ENCODE peak calls at places on chromosomes 16 and 17, in eight cellular contexts. H is heart right ventricle; B is NT2/D1; Z is CD4-positive, CD25-positive, alpha-beta regulatory T cell; Y is psoas muscle; J is colonic mucosa; N is naive thymus-derived CD4-positive, alpha-beta T cell; M is uterus. C is an unnamed sample.

GRCh38 chr17:71987634-71988033 is 133.2 kb upstream of the SOX9 start:
- DNase-seq in H (no peak), B (no peak), Z (no peak), Y (no peak), J (no peak), N (no peak), M (no peak), C (peak; percentile 34)

GRCh38 chr16:80346160-80346632 is 194.6 kb upstream of the DYNLRB2 start:
- DNase-seq in H (no peak), B (peak; percentile 23), Z (no peak), Y (no peak), J (no peak), N (no peak), M (no peak), C (no peak)

GRCh38 chr17:29573558-29573870 is 5.0 kb downstream of the TP53I13 start:
- DNase-seq in H (no peak), B (no peak), Z (no peak), Y (no peak), J (no peak), N (no peak), M (no peak), C (peak; percentile 21)

GRCh38 chr17:80227156-80227555 is 6.9 kb downstream of the SLC26A11 start:
- DNase-seq in H (no peak), B (no peak), Z (no peak), Y (peak; percentile 8), J (no peak), N (no peak), M (no peak), C (no peak)

GRCh38 chr17:4631836-4632582 is 9.5 kb downstream of the ALOX15 start:
- DNase-seq in H (no peak), B (peak; percentile 59), Z (no peak), Y (no peak), J (no peak), N (no peak), M (no peak), C (no peak)

GRCh38 chr16:55280622-55281021 is 43.4 kb upstream of the IRX6 start:
- DNase-seq in H (no peak), B (no peak), Z (no peak), Y (no peak), J (no peak), N (no peak), M (no peak), C (no peak)

GRCh38 chr17:17732892-17733670 is 51.8 kb downstream of the RAI1 start:
- DNase-seq in H (no peak), B (no peak), Z (no peak), Y (no peak), J (no peak), N (no peak), M (no peak), C (no peak)

GRCh38 chr16:78973041-78973440 is 627.5 kb downstream of the MAF start:
- DNase-seq in H (no peak), B (no peak), Z (no peak), Y (no peak), J (no peak), N (no peak), M (no peak), C (no peak)

GRCh38 chr16:31880322-31880979 is 6.8 kb downstream of the ZNF267 start:
- DNase-seq in H (peak; percentile 21), B (no peak), Z (no peak), Y (no peak), J (no peak), N (peak; percentile 35), M (no peak), C (no peak)

GRCh38 chr16:81495321-81496234 is 51.0 kb downstream of the CMIP start:
- DNase-seq in H (no peak), B (no peak), Z (no peak), Y (peak; percentile 71), J (peak; percentile 65), N (no peak), M (no peak), C (peak; percentile 86)

GRCh38 chr17:67121317-67121887 is 77.0 kb downstream of the CACNG1 start:
- DNase-seq in H (peak; percentile 13), B (no peak), Z (no peak), Y (no peak), J (no peak), N (no peak), M (no peak), C (no peak)

GRCh38 chr17:64498308-64499203 is 1.7 kb upstream of the POLG2 start:
- DNase-seq in H (no peak), B (no peak), Z (peak; percentile 29), Y (no peak), J (no peak), N (no peak), M (no peak), C (no peak)

GRCh38 chr17:7782237-7782636 is 51.8 kb upstream of the KDM6B start:
- DNase-seq in H (no peak), B (no peak), Z (no peak), Y (no peak), J (no peak), N (no peak), M (no peak), C (no peak)

GRCh38 chr17:65366102-65366844 is 195.2 kb downstream of the AXIN2 start:
- DNase-seq in H (no peak), B (no peak), Z (no peak), Y (no peak), J (no peak), N (no peak), M (no peak), C (no peak)

GRCh38 chr16:68015681-68016080 is at the start of gene DPEP2NB:
- DNase-seq in H (no peak), B (no peak), Z (no peak), Y (no peak), J (no peak), N (no peak), M (no peak), C (no peak)

GRCh38 chr16:1635070-1635469 is 22.9 kb downstream of the CRAMP1 start:
- DNase-seq in H (no peak), B (no peak), Z (no peak), Y (no peak), J (no peak), N (no peak), M (no peak), C (no peak)

GRCh38 chr17:16100737-16101400 is 101.2 kb downstream of the TTC19 start:
- DNase-seq in H (no peak), B (no peak), Z (no peak), Y (no peak), J (no peak), N (no peak), M (no peak), C (no peak)

GRCh38 chr17:7156342-7156940 is 22.7 kb downstream of the ASGR1 start:
- DNase-seq in H (no peak), B (no peak), Z (no peak), Y (no peak), J (no peak), N (no peak), M (no peak), C (no peak)

GRCh38 chr17:11240041-11240801 is 792 bp upstream of the SHISA6 start:
- DNase-seq in H (peak; percentile 13), B (no peak), Z (no peak), Y (peak; percentile 54), J (peak; percentile 22), N (no peak), M (no peak), C (peak; percentile 50)

GRCh38 chr16:929674-930073 is 41.1 kb downstream of the LMF1 start:
- DNase-seq in H (no peak), B (no peak), Z (no peak), Y (no peak), J (no peak), N (no peak), M (no peak), C (no peak)

GRCh38 chr17:4542726-4543191 is 12.4 kb downstream of the MYBBP1A start:
- DNase-seq in H (no peak), B (no peak), Z (no peak), Y (no peak), J (no peak), N (no peak), M (no peak), C (peak; percentile 19)

GRCh38 chr17:685006-685405 is 29.6 kb downstream of the VPS53 start:
- DNase-seq in H (no peak), B (no peak), Z (no peak), Y (no peak), J (no peak), N (no peak), M (no peak), C (no peak)

GRCh38 chr17:50534222-50534978 is 1.9 kb downstream of the EPN3 start:
- DNase-seq in H (no peak), B (no peak), Z (no peak), Y (no peak), J (peak; percentile 87), N (no peak), M (no peak), C (no peak)
- H3K4me1 ChIP-seq in H (peaks cover 20% of the 10 kb centered on the region), B (peaks cover 35% of the 10 kb centered on the region), Z (peaks cover 12% of the 10 kb centered on the region), Y (peaks cover 14% of the 10 kb centered on the region), J (peaks cover under 1% of the 10 kb centered on the region), N (no peaks in the 10 kb centered on the region), M (no peaks in the 10 kb centered on the region), C (peaks cover 3% of the 10 kb centered on the region)

DNA sequence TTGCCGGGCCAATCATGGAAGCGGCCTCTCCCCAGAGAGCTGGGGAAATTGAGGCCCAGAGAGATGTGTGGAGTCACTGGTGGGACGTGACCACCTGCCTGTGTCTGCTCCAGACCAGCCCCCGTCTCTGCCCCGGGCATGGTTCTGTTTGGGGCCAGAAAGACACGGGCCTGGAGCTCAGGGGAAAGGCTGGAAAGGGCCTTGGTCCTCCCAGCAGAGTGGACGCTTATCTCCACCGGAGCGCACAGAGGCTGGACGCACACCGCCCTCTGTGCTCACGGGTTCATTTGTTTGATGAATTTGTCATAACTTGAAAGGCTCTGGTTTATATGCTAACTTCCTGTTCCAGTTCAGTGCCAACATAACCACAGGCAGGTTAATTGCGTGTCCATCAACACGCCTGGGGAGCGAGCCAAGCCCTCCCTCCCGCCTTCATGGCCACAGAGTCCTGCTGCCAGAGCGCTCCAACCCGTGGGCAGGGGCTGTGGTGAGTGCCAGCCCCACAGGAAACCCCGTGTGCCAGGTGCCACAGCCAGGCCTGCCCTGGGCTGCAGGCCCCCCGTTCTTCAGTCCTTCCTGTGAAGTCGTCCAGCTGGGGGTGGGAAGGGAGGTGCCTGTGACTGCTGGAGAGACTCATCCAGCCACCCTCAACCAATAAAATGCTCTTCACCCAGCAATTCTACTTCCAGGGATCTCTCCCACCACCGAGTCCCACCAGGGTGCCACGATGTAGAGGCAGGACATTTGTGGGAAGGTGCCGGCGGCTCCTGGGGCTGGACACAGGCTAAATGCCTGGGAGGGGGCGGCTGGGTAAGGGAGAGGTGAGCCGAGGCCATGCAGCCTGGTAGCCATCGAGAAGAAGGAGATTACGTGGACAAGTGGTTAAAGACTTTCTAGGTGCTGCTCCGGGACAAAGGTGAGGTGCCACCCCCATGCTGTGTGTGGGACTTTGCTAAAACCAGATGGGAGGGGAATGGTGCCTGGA is 29.4 kb upstream of the BAHCC1 start:
- DNase-seq in H (no peak), B (no peak), Z (no peak), Y (no peak), J (peak; percentile 85), N (no peak), M (peak; percentile 70), C (no peak)
- H3K27me3 ChIP-seq in H (no peaks in the 10 kb centered on the region), B (no peaks in the 10 kb centered on the region), Z (no peaks in the 10 kb centered on the region), Y (no peaks in the 10 kb centered on the region), J (peaks cover 4% of the 10 kb centered on the region), N (peaks cover 5% of the 10 kb centered on the region), M (no peaks in the 10 kb centered on the region), C (no peaks in the 10 kb centered on the region)

GRCh38 chr16:49699718-49700117 is 156.2 kb downstream of the ZNF423 start:
- DNase-seq in H (no peak), B (no peak), Z (no peak), Y (no peak), J (no peak), N (no peak), M (peak; percentile 37), C (peak; percentile 88)
- H3K4me1 ChIP-seq in H (peaks cover 29% of the 10 kb centered on the region), B (peaks cover 30% of the 10 kb centered on the region), Z (no peaks in the 10 kb centered on the region), Y (peaks cover 30% of the 10 kb centered on the region), J (no peaks in the 10 kb centered on the region), N (no peaks in the 10 kb centered on the region), M (peaks cover 5% of the 10 kb centered on the region), C (peaks cover 4% of the 10 kb centered on the region)

GRCh38 chr17:45666641-45667040 is 117.5 kb upstream of the CRHR1 start:
- DNase-seq in H (no peak), B (no peak), Z (no peak), Y (no peak), J (no peak), N (no peak), M (no peak), C (no peak)
- H3K27me3 ChIP-seq in H (peaks cover 4% of the 10 kb centered on the region), B (no peaks in the 10 kb centered on the region), Z (peaks cover 7% of the 10 kb centered on the region), Y (peaks cover 14% of the 10 kb centered on the region), J (no peaks in the 10 kb centered on the region), N (no peaks in the 10 kb centered on the region), M (no peaks in the 10 kb centered on the region), C (no peaks in the 10 kb centered on the region)

C was measured in right cardiac atrium.